ENCODE peak calls at places on chromosomes 2 and 18, in six cellular contexts. One of them, this sample, is unnamed.

GRCh38 chr2:216583157-216583556 is 50.1 kb upstream of the IGFBP2 start:
- DNase-seq in foreskin fibroblast: no peak
- DNase-seq in fibroblast of lung: peak; percentile 82
- DNase-seq in mammary epithelial cell: peak; percentile 70
- DNase-seq in GM12864: no peak
- DNase-seq in HFFc6: peak; percentile 60
- DNase-seq in this sample: no peak

GRCh38 chr18:79680891-79681339 is 1.3 kb downstream of the CTDP1 start:
- DNase-seq in HFFc6: no peak
- DNase-seq in mammary epithelial cell: no peak
- DNase-seq in fibroblast of lung: no peak
- DNase-seq in foreskin fibroblast: no peak
- DNase-seq in GM12864: no peak
- DNase-seq in this sample: no peak

GRCh38 chr2:70396589-70396988 is 94.7 kb upstream of the FAM136A start:
- DNase-seq in GM12864: no peak
- DNase-seq in foreskin fibroblast: no peak
- DNase-seq in fibroblast of lung: no peak
- DNase-seq in HFFc6: no peak
- DNase-seq in mammary epithelial cell: no peak
- DNase-seq in this sample: no peak

GRCh38 chr18:28284132-28284531 is 107.2 kb upstream of the CDH2 start:
- DNase-seq in foreskin fibroblast: no peak
- DNase-seq in HFFc6: peak; percentile 87
- DNase-seq in mammary epithelial cell: peak; percentile 54
- DNase-seq in fibroblast of lung: no peak
- DNase-seq in GM12864: no peak
- DNase-seq in this sample: no peak

GRCh38 chr2:105910497-105911238 is 166.0 kb downstream of the NCK2 start:
- DNase-seq in HFFc6: no peak
- DNase-seq in fibroblast of lung: no peak
- DNase-seq in GM12864: no peak
- DNase-seq in mammary epithelial cell: no peak
- DNase-seq in foreskin fibroblast: peak; percentile 9
- DNase-seq in this sample: no peak

GRCh38 chr18:9581667-9582066 is 32.7 kb downstream of the PPP4R1 start:
- DNase-seq in HFFc6: no peak
- DNase-seq in fibroblast of lung: no peak
- DNase-seq in foreskin fibroblast: no peak
- DNase-seq in mammary epithelial cell: no peak
- DNase-seq in GM12864: no peak
- DNase-seq in this sample: no peak

GRCh38 chr2:223486741-223487140 is 115.4 kb downstream of the SCG2 start:
- DNase-seq in fibroblast of lung: no peak
- DNase-seq in mammary epithelial cell: no peak
- DNase-seq in HFFc6: no peak
- DNase-seq in foreskin fibroblast: no peak
- DNase-seq in GM12864: no peak
- DNase-seq in this sample: no peak

GRCh38 chr18:55544028-55544427 is 44.0 kb downstream of the TCF4 start:
- DNase-seq in mammary epithelial cell: no peak
- DNase-seq in HFFc6: no peak
- DNase-seq in fibroblast of lung: no peak
- DNase-seq in GM12864: no peak
- DNase-seq in foreskin fibroblast: no peak
- DNase-seq in this sample: no peak

GRCh38 chr2:168348076-168348475 is 100.7 kb upstream of the STK39 start:
- DNase-seq in foreskin fibroblast: no peak
- DNase-seq in GM12864: no peak
- DNase-seq in fibroblast of lung: peak; percentile 46
- DNase-seq in HFFc6: peak; percentile 21
- DNase-seq in mammary epithelial cell: no peak
- DNase-seq in this sample: peak; percentile 32

GRCh38 chr2:86788881-86789686 is 1.6 kb downstream of the CD8A start:
- DNase-seq in HFFc6: no peak
- DNase-seq in mammary epithelial cell: peak; percentile 9
- DNase-seq in GM12864: no peak
- DNase-seq in fibroblast of lung: no peak
- DNase-seq in foreskin fibroblast: no peak
- DNase-seq in this sample: no peak

GRCh38 chr2:208620487-208620978 is 213.9 kb downstream of the PTH2R start:
- DNase-seq in fibroblast of lung: no peak
- DNase-seq in GM12864: no peak
- DNase-seq in mammary epithelial cell: no peak
- DNase-seq in foreskin fibroblast: no peak
- DNase-seq in HFFc6: no peak
- DNase-seq in this sample: no peak

GRCh38 chr2:191601060-191601459 is 76.9 kb upstream of the NABP1 start:
- DNase-seq in mammary epithelial cell: no peak
- DNase-seq in GM12864: no peak
- DNase-seq in HFFc6: no peak
- DNase-seq in fibroblast of lung: no peak
- DNase-seq in foreskin fibroblast: no peak
- DNase-seq in this sample: no peak

GRCh38 chr2:100813527-100813926 is 6.4 kb upstream of the NPAS2 start:
- DNase-seq in fibroblast of lung: peak; percentile 49
- DNase-seq in GM12864: no peak
- DNase-seq in foreskin fibroblast: peak; percentile 37
- DNase-seq in mammary epithelial cell: no peak
- DNase-seq in HFFc6: peak; percentile 46
- DNase-seq in this sample: no peak

GRCh38 chr2:190277234-190278112 is 42.2 kb downstream of the HIBCH start:
- DNase-seq in GM12864: no peak
- DNase-seq in mammary epithelial cell: peak; percentile 48
- DNase-seq in HFFc6: peak; percentile 45
- DNase-seq in fibroblast of lung: peak; percentile 65
- DNase-seq in foreskin fibroblast: peak; percentile 41
- DNase-seq in this sample: no peak

GRCh38 chr2:26612522-26613240 is 28.5 kb downstream of the CIB4 start:
- DNase-seq in GM12864: no peak
- DNase-seq in mammary epithelial cell: no peak
- DNase-seq in foreskin fibroblast: no peak
- DNase-seq in fibroblast of lung: no peak
- DNase-seq in HFFc6: no peak
- DNase-seq in this sample: no peak

GRCh38 chr18:36718705-36719328 is 110.0 kb downstream of the TPGS2 start:
- DNase-seq in HFFc6: no peak
- DNase-seq in foreskin fibroblast: no peak
- DNase-seq in fibroblast of lung: no peak
- DNase-seq in GM12864: no peak
- DNase-seq in mammary epithelial cell: no peak
- DNase-seq in this sample: no peak

GRCh38 chr2:13056259-13056843 is 339.6 kb downstream of the TRIB2 start:
- DNase-seq in mammary epithelial cell: no peak
- DNase-seq in foreskin fibroblast: peak; percentile 3
- DNase-seq in HFFc6: no peak
- DNase-seq in GM12864: no peak
- DNase-seq in fibroblast of lung: peak; percentile 54
- DNase-seq in this sample: no peak

GRCh38 chr2:194443926-194444325 is 1213.1 kb upstream of the SLC39A10 start:
- DNase-seq in foreskin fibroblast: no peak
- DNase-seq in fibroblast of lung: no peak
- DNase-seq in mammary epithelial cell: peak; percentile 54
- DNase-seq in GM12864: no peak
- DNase-seq in HFFc6: no peak
- DNase-seq in this sample: no peak

GRCh38 chr2:103123516-103123915 is 361.7 kb downstream of the TMEM182 start:
- DNase-seq in GM12864: no peak
- DNase-seq in fibroblast of lung: no peak
- DNase-seq in HFFc6: no peak
- DNase-seq in mammary epithelial cell: no peak
- DNase-seq in foreskin fibroblast: no peak
- DNase-seq in this sample: no peak

GRCh38 chr2:223121317-223121716 is 69.3 kb downstream of the KCNE4 start:
- DNase-seq in foreskin fibroblast: no peak
- DNase-seq in mammary epithelial cell: no peak
- DNase-seq in GM12864: no peak
- DNase-seq in fibroblast of lung: no peak
- DNase-seq in HFFc6: no peak
- DNase-seq in this sample: no peak

GRCh38 chr18:10297079-10297478 is 157.4 kb upstream of the APCDD1 start:
- DNase-seq in fibroblast of lung: no peak
- DNase-seq in HFFc6: no peak
- DNase-seq in foreskin fibroblast: no peak
- DNase-seq in GM12864: no peak
- DNase-seq in mammary epithelial cell: no peak
- DNase-seq in this sample: no peak

GRCh38 chr18:23626451-23627279 is 36.0 kb downstream of the ANKRD29 start:
- DNase-seq in HFFc6: no peak
- DNase-seq in foreskin fibroblast: peak; percentile 70
- DNase-seq in mammary epithelial cell: peak; percentile 48
- DNase-seq in fibroblast of lung: peak; percentile 50
- DNase-seq in GM12864: no peak
- DNase-seq in this sample: no peak

DNA sequence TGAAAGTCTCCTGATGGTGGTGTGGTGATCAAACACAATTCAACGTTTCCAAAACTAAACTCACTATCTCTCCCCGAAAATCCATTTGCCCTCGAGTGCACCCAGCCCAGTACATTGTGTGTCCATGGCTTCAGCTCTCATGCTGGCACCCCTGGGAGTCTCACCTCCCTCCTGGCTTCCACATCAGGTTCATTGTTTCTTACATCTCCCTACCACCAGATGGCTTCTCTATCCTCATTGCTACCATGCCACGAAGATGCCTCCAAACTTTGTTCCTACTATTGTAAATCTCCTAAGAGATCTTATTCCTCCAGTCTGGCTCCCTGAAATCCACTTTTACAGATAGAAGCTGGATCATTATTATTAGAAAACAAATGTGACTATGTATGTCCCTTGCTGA is 197.0 kb downstream of the MYT1L start:
- DNase-seq in GM12864: no peak
- DNase-seq in HFFc6: no peak
- DNase-seq in foreskin fibroblast: no peak
- DNase-seq in mammary epithelial cell: no peak
- DNase-seq in fibroblast of lung: no peak
- DNase-seq in this sample: no peak
- TF ChIP-seq CTCF in GM12864: no peak
- TF ChIP-seq CTCF in HFFc6: no peak
- TF ChIP-seq CTCF in foreskin fibroblast: no peak
- TF ChIP-seq CTCF in mammary epithelial cell: no peak
- TF ChIP-seq CTCF in fibroblast of lung: no peak
- TF ChIP-seq CTCF in this sample: no peak

GRCh38 chr2:131027566-131028528 is 65.4 kb downstream of the FAM168B start:
- DNase-seq in GM12864: no peak
- DNase-seq in HFFc6: no peak
- DNase-seq in mammary epithelial cell: peak; percentile 9
- DNase-seq in fibroblast of lung: no peak
- DNase-seq in foreskin fibroblast: no peak
- DNase-seq in this sample: no peak

GRCh38 chr2:131022731-131023130 is 70.5 kb downstream of the FAM168B start:
- DNase-seq in foreskin fibroblast: no peak
- DNase-seq in HFFc6: peak; percentile 11
- DNase-seq in GM12864: no peak
- DNase-seq in mammary epithelial cell: no peak
- DNase-seq in fibroblast of lung: no peak
- DNase-seq in this sample: no peak

GRCh38 chr2:131026914-131027313 is 66.3 kb downstream of the FAM168B start:
- DNase-seq in fibroblast of lung: no peak
- DNase-seq in foreskin fibroblast: no peak
- DNase-seq in HFFc6: no peak
- DNase-seq in mammary epithelial cell: no peak
- DNase-seq in GM12864: no peak
- DNase-seq in this sample: no peak

DNA sequence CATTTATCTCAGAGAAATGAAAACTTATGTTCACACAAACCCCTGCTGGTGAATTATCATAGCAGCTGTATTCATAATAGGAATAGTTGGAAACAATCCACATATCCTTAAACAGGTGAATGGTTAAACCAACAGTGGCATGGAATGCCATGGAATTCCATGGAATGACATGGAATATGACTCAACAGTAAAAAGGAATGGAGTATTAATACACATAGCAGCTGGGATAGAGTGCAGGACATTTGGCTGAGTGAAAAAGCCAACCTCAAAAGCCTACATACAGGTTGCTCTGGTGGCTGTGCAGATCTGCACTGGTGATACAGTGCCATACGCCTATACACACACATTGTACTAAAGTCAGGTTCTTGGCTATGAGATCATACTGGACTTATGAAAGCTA is 69.5 kb downstream of the FAM168B start:
- DNase-seq in GM12864: no peak
- DNase-seq in HFFc6: no peak
- DNase-seq in foreskin fibroblast: no peak
- DNase-seq in mammary epithelial cell: no peak
- DNase-seq in fibroblast of lung: no peak
- DNase-seq in this sample: no peak
- TF ChIP-seq CTCF in GM12864: no peak
- TF ChIP-seq CTCF in HFFc6: peak; percentile 17
- TF ChIP-seq CTCF in foreskin fibroblast: no peak
- TF ChIP-seq CTCF in mammary epithelial cell: no peak
- TF ChIP-seq CTCF in fibroblast of lung: no peak
- TF ChIP-seq CTCF in this sample: no peak

GRCh38 chr2:18078206-18078605 is 199.7 kb downstream of the KCNS3 start:
- DNase-seq in fibroblast of lung: no peak
- DNase-seq in GM12864: no peak
- DNase-seq in foreskin fibroblast: no peak
- DNase-seq in mammary epithelial cell: no peak
- DNase-seq in HFFc6: no peak
- DNase-seq in this sample: no peak

GRCh38 chr2:18073601-18074000 is 195.1 kb downstream of the KCNS3 start:
- DNase-seq in foreskin fibroblast: no peak
- DNase-seq in mammary epithelial cell: no peak
- DNase-seq in GM12864: no peak
- DNase-seq in HFFc6: no peak
- DNase-seq in fibroblast of lung: no peak
- DNase-seq in this sample: no peak

GRCh38 chr2:18077211-18077610 is 198.7 kb downstream of the KCNS3 start:
- DNase-seq in fibroblast of lung: peak; percentile 3
- DNase-seq in GM12864: no peak
- DNase-seq in HFFc6: no peak
- DNase-seq in foreskin fibroblast: no peak
- DNase-seq in mammary epithelial cell: no peak
- DNase-seq in this sample: no peak

GRCh38 chr2:18074476-18074875 is 196.0 kb downstream of the KCNS3 start:
- DNase-seq in mammary epithelial cell: no peak
- DNase-seq in fibroblast of lung: no peak
- DNase-seq in HFFc6: no peak
- DNase-seq in foreskin fibroblast: no peak
- DNase-seq in GM12864: no peak
- DNase-seq in this sample: no peak

DNA sequence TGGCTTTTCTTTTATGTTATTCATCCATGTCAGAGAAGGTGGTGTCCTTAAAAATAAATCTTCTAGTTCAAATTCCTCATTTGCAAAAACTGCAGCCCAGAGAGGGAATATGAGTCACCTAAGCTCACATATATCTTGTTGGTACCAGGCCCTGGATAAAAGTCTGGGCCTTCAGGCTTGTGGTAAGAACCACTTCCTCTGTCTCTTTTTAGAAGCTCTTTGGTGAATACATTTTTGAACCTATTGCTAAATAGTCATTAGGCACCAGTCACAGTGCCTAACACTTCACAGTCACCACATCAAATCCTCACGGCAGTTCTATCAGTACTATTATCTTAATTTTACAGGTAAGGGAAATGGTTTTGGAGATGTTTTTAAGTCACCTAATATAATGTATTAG is 199.3 kb downstream of the KCNS3 start:
- DNase-seq in foreskin fibroblast: peak; percentile 75
- DNase-seq in GM12864: no peak
- DNase-seq in fibroblast of lung: peak; percentile 73
- DNase-seq in mammary epithelial cell: peak; percentile 77
- DNase-seq in HFFc6: no peak
- DNase-seq in this sample: no peak
- TF ChIP-seq CTCF in foreskin fibroblast: no peak
- TF ChIP-seq CTCF in GM12864: no peak
- TF ChIP-seq CTCF in fibroblast of lung: no peak
- TF ChIP-seq CTCF in mammary epithelial cell: no peak
- TF ChIP-seq CTCF in HFFc6: no peak
- TF ChIP-seq CTCF in this sample: no peak

GRCh38 chr2:33033524-33034150 is 86.9 kb downstream of the LTBP1 start:
- DNase-seq in fibroblast of lung: peak; percentile 84
- DNase-seq in mammary epithelial cell: peak; percentile 42
- DNase-seq in GM12864: no peak
- DNase-seq in HFFc6: peak; percentile 70
- DNase-seq in foreskin fibroblast: peak; percentile 49
- DNase-seq in this sample: peak; percentile 9
- TF ChIP-seq CTCF in fibroblast of lung: peak; percentile 64
- TF ChIP-seq CTCF in mammary epithelial cell: peak; percentile 78
- TF ChIP-seq CTCF in GM12864: peak; percentile 26
- TF ChIP-seq CTCF in HFFc6: peak; percentile 79
- TF ChIP-seq CTCF in foreskin fibroblast: peak; percentile 54
- TF ChIP-seq CTCF in this sample: peak; percentile 21